ENCODE peak calls at places on chromosomes 2 and 18, in ten cellular contexts. L is tibial artery; A is cardiac muscle cell; T is GM23338; Z is heart right ventricle; R is left ventricle myocardium inferior; K is CD8-positive, alpha-beta T cell; W is neuronal stem cell; D is left lung; E is ovary. U is an unnamed sample. For H3K27me3, the result is how much of the 10 kb centered on the place peaks cover.

GRCh38 chr2:71671203-71671602 is 217.8 kb downstream of the DYSF start:
- DNase-seq in L (no peak), A (no peak), T (no peak), Z (no peak), R (no peak), K (no peak), W (no peak), D (no peak), E (no peak), U (no peak)

GRCh38 chr2:116952254-116952653 is 862.2 kb upstream of the DDX18 start:
- DNase-seq in L (no peak), A (no peak), T (peak), Z (no peak), R (no peak), K (no peak), W (no peak), D (no peak), E (no peak), U (no peak)

GRCh38 chr18:56233595-56233994 is 404.8 kb downstream of the TXNL1 start:
- DNase-seq in L (no peak), A (peak), T (no peak), Z (no peak), R (no peak), K (no peak), W (no peak), D (no peak), E (no peak), U (no peak)

GRCh38 chr2:139122711-139123158 is 342.5 kb upstream of the NXPH2 start:
- DNase-seq in L (no peak), A (peak), T (peak), Z (no peak), R (no peak), K (no peak), W (no peak), D (no peak), E (no peak), U (no peak)

GRCh38 chr2:70964596-70965386 is 13.6 kb upstream of the ANKRD53 start:
- DNase-seq in L (peak), A (peak), T (peak), Z (peak), R (peak), K (peak), W (peak), D (peak), E (peak), U (peak)

GRCh38 chr2:43358688-43359201 is 132.3 kb upstream of the ZFP36L2 start:
- DNase-seq in L (no peak), A (no peak), T (no peak), Z (no peak), R (no peak), K (no peak), W (no peak), D (no peak), E (no peak), U (no peak)

GRCh38 chr18:29840101-29840500 is 1202.4 kb downstream of the DSC3 start:
- DNase-seq in L (no peak), A (peak), T (no peak), Z (no peak), R (no peak), K (no peak), W (no peak), D (no peak), E (no peak), U (no peak)

GRCh38 chr2:214550774-214551173 is 139.9 kb downstream of the VWC2L start:
- DNase-seq in L (no peak), A (no peak), T (no peak), Z (no peak), R (no peak), K (no peak), W (no peak), D (no peak), E (no peak), U (no peak)

GRCh38 chr2:73385486-73386341 is at the start of gene ALMS1:
- DNase-seq in L (peak), A (peak), T (peak), Z (peak), R (peak), K (peak), W (peak), D (peak), E (peak), U (peak)

GRCh38 chr2:11175293-11175795 is 20.1 kb downstream of the SLC66A3 start:
- DNase-seq in L (no peak), A (peak), T (no peak), Z (no peak), R (no peak), K (no peak), W (no peak), D (no peak), E (no peak), U (no peak)

GRCh38 chr2:212752730-212753351 is 214.2 kb upstream of the ERBB4 start:
- DNase-seq in L (no peak), A (no peak), T (peak), Z (no peak), R (no peak), K (no peak), W (no peak), D (no peak), E (no peak), U (no peak)

GRCh38 chr2:218984239-218985020 is 554 bp downstream of the FEV start:
- DNase-seq in L (no peak), A (peak), T (peak), Z (no peak), R (no peak), K (no peak), W (no peak), D (no peak), E (no peak), U (peak)

GRCh38 chr2:230170532-230170931 is 49.3 kb downstream of the SP110 start:
- DNase-seq in L (no peak), A (peak), T (no peak), Z (no peak), R (no peak), K (no peak), W (no peak), D (no peak), E (no peak), U (no peak)

GRCh38 chr2:169933124-169933711 is 106.0 kb downstream of the UBR3 start:
- DNase-seq in L (no peak), A (peak), T (peak), Z (no peak), R (no peak), K (no peak), W (no peak), D (no peak), E (no peak), U (no peak)

GRCh38 chr2:178330175-178331021 is 120.6 kb downstream of the PRKRA start:
- DNase-seq in L (no peak), A (no peak), T (no peak), Z (no peak), R (no peak), K (no peak), W (no peak), D (no peak), E (no peak), U (no peak)

GRCh38 chr18:36186461-36187137 is 698 bp upstream of the MOCOS start:
- DNase-seq in L (no peak), A (peak), T (peak), Z (peak), R (peak), K (no peak), W (no peak), D (peak), E (peak), U (peak)

GRCh38 chr2:159903404-159904126 is 105.6 kb upstream of the CD302 start:
- DNase-seq in L (peak), A (peak), T (no peak), Z (peak), R (no peak), K (peak), W (no peak), D (peak), E (no peak), U (peak)

GRCh38 chr18:34933880-34934689 is 107.1 kb upstream of the MAPRE2 start:
- DNase-seq in L (no peak), A (no peak), T (no peak), Z (no peak), R (no peak), K (no peak), W (no peak), D (no peak), E (no peak), U (no peak)

GRCh38 chr2:17035010-17035409 is 369.4 kb upstream of the CYRIA start:
- DNase-seq in L (no peak), A (no peak), T (no peak), Z (no peak), R (no peak), K (no peak), W (no peak), D (no peak), E (no peak), U (no peak)

GRCh38 chr18:79553154-79553553 is 126.4 kb upstream of the CTDP1 start:
- DNase-seq in L (peak), A (no peak), T (no peak), Z (no peak), R (no peak), K (no peak), W (no peak), D (peak), E (no peak), U (no peak)

GRCh38 chr2:234420406-234420805 is 76.5 kb downstream of the ARL4C start:
- DNase-seq in L (no peak), A (no peak), T (peak), Z (no peak), R (no peak), K (no peak), W (no peak), D (no peak), E (no peak), U (no peak)

GRCh38 chr2:105325389-105325963 is 4.1 kb downstream of the TGFBRAP1 start:
- DNase-seq in L (no peak), A (peak), T (peak), Z (no peak), R (no peak), K (no peak), W (no peak), D (no peak), E (no peak), U (no peak)

GRCh38 chr2:239533917-239534316 is 133.1 kb upstream of the HDAC4 start:
- DNase-seq in L (no peak), A (peak), T (no peak), Z (peak), R (peak), K (no peak), W (no peak), D (peak), E (peak), U (no peak)

GRCh38 chr2:241224068-241224850 is 35.8 kb downstream of the ANO7 start:
- DNase-seq in L (no peak), A (peak), T (peak), Z (peak), R (peak), K (no peak), W (no peak), D (no peak), E (peak), U (no peak)

GRCh38 chr18:26655614-26656400 is 107.5 kb upstream of the KCTD1 start:
- DNase-seq in L (peak), A (peak), T (peak), Z (peak), R (peak), K (no peak), W (peak), D (peak), E (peak), U (peak)

GRCh38 chr2:238698451-238699306 is 149.2 kb upstream of the TWIST2 start:
- DNase-seq in L (peak), A (no peak), T (no peak), Z (no peak), R (no peak), K (no peak), W (no peak), D (no peak), E (no peak), U (no peak)

GRCh38 chr2:30385327-30385726 is 61.7 kb upstream of the LCLAT1 start:
- DNase-seq in L (no peak), A (peak), T (peak), Z (no peak), R (no peak), K (no peak), W (peak), D (no peak), E (no peak), U (no peak)

GRCh38 chr2:24594283-24594682 is 103.2 kb downstream of the NCOA1 start:
- DNase-seq in L (no peak), A (peak), T (no peak), Z (no peak), R (no peak), K (no peak), W (no peak), D (no peak), E (no peak), U (no peak)

GRCh38 chr18:25298853-25299274 is 53.1 kb downstream of the ZNF521 start:
- DNase-seq in L (no peak), A (peak), T (no peak), Z (no peak), R (peak), K (no peak), W (no peak), D (no peak), E (peak), U (no peak)

GRCh38 chr2:151756820-151757219 is 22.5 kb upstream of the NEB start:
- DNase-seq in L (no peak), A (no peak), T (no peak), Z (no peak), R (no peak), K (no peak), W (no peak), D (no peak), E (no peak), U (no peak)

GRCh38 chr2:189142893-189143759 is 36.4 kb downstream of the COL5A2 start:
- DNase-seq in L (no peak), A (no peak), T (peak), Z (no peak), R (no peak), K (peak), W (peak), D (no peak), E (no peak), U (no peak)

GRCh38 chr2:11155326-11156059 is at the start of gene SLC66A3:
- DNase-seq in L (no peak), A (peak), T (peak), Z (no peak), R (no peak), K (peak), W (peak), D (peak), E (no peak), U (peak)

GRCh38 chr2:109402980-109403840 is 210.6 kb downstream of the SEPTIN10 start:
- DNase-seq in L (no peak), A (no peak), T (no peak), Z (no peak), R (no peak), K (no peak), W (no peak), D (no peak), E (no peak), U (no peak)

GRCh38 chr2:84214455-84214854 is 244.6 kb downstream of the SUCLG1 start:
- DNase-seq in L (no peak), A (no peak), T (peak), Z (no peak), R (no peak), K (no peak), W (no peak), D (no peak), E (no peak), U (no peak)

GRCh38 chr2:20584637-20585321 is 66.1 kb downstream of the HS1BP3 start:
- DNase-seq in L (peak), A (peak), T (peak), Z (peak), R (peak), K (no peak), W (peak), D (no peak), E (peak), U (peak)

GRCh38 chr2:181483221-181483620 is 26.0 kb downstream of the ITGA4 start:
- DNase-seq in L (no peak), A (no peak), T (no peak), Z (no peak), R (no peak), K (no peak), W (no peak), D (no peak), E (no peak), U (no peak)

GRCh38 chr18:13525381-13526029 is 200.9 kb downstream of the FAM210A start:
- DNase-seq in L (no peak), A (no peak), T (peak), Z (no peak), R (no peak), K (no peak), W (no peak), D (no peak), E (no peak), U (no peak)

GRCh38 chr2:70887550-70888229 is 48.0 kb upstream of the ATP6V1B1 start:
- DNase-seq in L (no peak), A (no peak), T (peak), Z (peak), R (no peak), K (peak), W (no peak), D (no peak), E (no peak), U (peak)

GRCh38 chr18:74184875-74185274 is 36.6 kb downstream of the TIMM21 start:
- DNase-seq in L (no peak), A (no peak), T (peak), Z (no peak), R (no peak), K (no peak), W (no peak), D (no peak), E (no peak), U (no peak)

GRCh38 chr2:33518929-33519328 is 42.5 kb downstream of the RASGRP3 start:
- DNase-seq in L (no peak), A (peak), T (no peak), Z (no peak), R (no peak), K (no peak), W (no peak), D (no peak), E (no peak), U (no peak)

DNA sequence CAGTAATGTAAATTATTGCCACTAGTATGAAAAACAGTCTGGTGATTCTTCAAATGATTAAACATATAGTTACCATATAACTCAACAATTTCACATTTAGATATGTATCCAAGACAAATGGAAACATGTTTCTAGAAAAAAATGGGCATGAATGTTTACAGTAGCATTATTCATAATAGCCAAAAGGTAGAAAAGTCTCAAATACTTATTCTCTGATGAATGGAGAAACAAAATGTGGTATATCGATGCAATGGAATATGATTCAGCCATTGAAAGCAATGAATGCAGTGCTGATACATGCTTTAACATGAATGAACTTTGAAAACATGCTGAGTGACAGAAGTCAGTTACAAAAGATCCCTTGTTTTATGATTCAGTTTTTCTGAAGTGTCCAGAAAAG is 304.7 kb upstream of the ZEB2 start:
- DNase-seq in L (no peak), A (no peak), T (no peak), Z (no peak), R (no peak), K (no peak), W (no peak), D (no peak), E (no peak), U (no peak)
- H3K27me3 ChIP-seq in L (under half), A (under half), T (under half), Z (under half), R (under half), K (under half), W (under half), D (under half), E (under half), U (under half)

DNA sequence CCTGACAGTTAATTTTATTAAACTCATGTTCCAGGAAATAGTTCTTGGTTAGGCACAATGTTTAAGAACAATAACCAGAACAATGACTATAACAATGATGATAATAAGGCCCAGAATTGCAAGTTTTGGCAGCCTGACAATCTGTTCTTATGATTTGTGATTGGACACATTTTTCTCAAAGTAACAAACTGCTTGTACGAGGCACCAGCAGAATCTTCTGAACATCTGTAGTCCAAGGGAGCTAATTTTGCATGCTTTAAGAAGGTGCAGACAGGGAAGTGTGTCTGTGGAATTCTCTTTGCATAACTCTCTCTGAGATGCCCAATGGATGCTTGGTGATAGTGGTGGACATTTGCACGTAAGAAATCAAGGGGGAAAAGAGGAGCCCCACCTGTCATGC is 709.3 kb downstream of the SLC4A3 start:
- DNase-seq in L (no peak), A (peak), T (no peak), Z (no peak), R (no peak), K (no peak), W (no peak), D (no peak), E (no peak), U (no peak)
- H3K27ac ChIP-seq in L (no peak), A (no peak), T (no peak), Z (no peak), R (no peak), K (no peak), W (no peak), D (no peak), E (no peak), U (no peak)

DNA sequence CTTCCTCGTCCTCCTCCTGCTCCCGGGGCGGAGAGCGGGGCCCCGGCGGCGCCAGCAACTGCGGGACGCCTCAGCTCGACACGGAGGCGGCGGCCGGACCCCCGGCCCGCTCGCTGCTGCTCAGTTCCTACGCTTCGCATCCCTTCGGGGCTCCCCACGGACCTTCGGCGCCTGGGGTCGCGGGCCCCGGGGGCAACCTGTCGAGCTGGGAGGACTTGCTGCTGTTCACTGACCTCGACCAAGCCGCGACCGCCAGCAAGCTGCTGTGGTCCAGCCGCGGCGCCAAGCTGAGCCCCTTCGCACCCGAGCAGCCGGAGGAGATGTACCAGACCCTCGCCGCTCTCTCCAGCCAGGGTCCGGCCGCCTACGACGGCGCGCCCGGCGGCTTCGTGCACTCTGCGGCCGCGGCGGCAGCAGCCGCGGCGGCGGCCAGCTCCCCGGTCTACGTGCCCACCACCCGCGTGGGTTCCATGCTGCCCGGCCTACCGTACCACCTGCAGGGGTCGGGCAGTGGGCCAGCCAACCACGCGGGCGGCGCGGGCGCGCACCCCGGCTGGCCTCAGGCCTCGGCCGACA is 2.0 kb downstream of the GATA6 start:
- DNase-seq in L (no peak), A (no peak), T (no peak), Z (peak), R (no peak), K (no peak), W (no peak), D (no peak), E (peak), U (peak)
- H3K27me3 ChIP-seq in L (under half), A (under half), T (half or more), Z (under half), R (under half), K (under half), W (half or more), D (half or more), E (under half), U (under half)

DNA sequence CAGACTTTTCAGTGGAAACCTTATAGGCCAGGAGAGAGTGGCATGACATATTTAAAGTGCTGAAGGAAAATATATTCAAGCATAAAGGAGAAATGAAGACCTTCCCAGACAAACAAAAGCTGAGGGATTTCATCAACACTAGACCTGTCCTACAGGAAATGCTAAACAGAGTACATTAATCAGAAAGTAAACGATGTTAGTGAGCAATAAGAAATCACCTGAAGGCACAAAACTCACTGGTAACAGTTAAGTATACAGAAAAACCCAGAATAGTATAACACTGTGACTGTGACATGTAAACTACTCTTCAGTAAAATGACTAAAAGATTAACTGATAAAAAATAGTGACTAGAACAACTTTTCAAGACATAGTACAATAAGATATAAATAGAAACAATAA is 87.4 kb downstream of the ATP8B1 start:
- DNase-seq in L (no peak), A (no peak), T (no peak), Z (no peak), R (no peak), K (no peak), W (no peak), D (no peak), E (no peak), U (no peak)
- H3K27ac ChIP-seq in L (no peak), A (no peak), T (no peak), Z (no peak), R (no peak), K (no peak), W (no peak), D (no peak), E (no peak), U (no peak)

U was measured in pancreas.